ENCODE peak calls at places on chromosomes 11 and 22, in seven cellular contexts. G is breast epithelium, W is cardiac muscle cell, S is testis, O is vagina, X is aorta, U is uterus. K is an unnamed sample.

GRCh38 chr11:91382946-91383345 is 841.7 kb upstream of the FAT3 start:
- DNase-seq in X (no peak), O (no peak), S (no peak), G (no peak), U (no peak), W (no peak), K (no peak)

GRCh38 chr11:57427692-57428082 is 766 bp upstream of the SLC43A3 start:
- DNase-seq in U (peak; percentile 86), S (peak; percentile 79), X (peak; percentile 85), O (no peak), G (peak; percentile 56), W (no peak), K (no peak)

GRCh38 chr11:63996512-63996911 is 10.3 kb downstream of the OTUB1 start:
- DNase-seq in W (no peak), G (no peak), O (no peak), U (no peak), S (no peak), X (no peak), K (no peak)

GRCh38 chr11:100525635-100526034 is 161.5 kb upstream of the ARHGAP42 start:
- DNase-seq in W (no peak), G (no peak), S (peak; percentile 22), X (no peak), U (no peak), O (no peak), K (no peak)

GRCh38 chr11:120568572-120569307 is 57.2 kb downstream of the GRIK4 start:
- DNase-seq in W (no peak), S (no peak), O (no peak), X (peak; percentile 38), U (no peak), G (no peak), K (no peak)

GRCh38 chr11:104164028-104164520 is at the start of gene PDGFD:
- DNase-seq in W (peak; percentile 91), S (peak; percentile 70), X (peak; percentile 85), O (no peak), G (peak; percentile 50), U (peak; percentile 38), K (no peak)

GRCh38 chr11:17145972-17146371 is 61.8 kb downstream of the PIK3C2A start:
- DNase-seq in U (no peak), X (no peak), S (no peak), W (no peak), G (no peak), O (no peak), K (no peak)

GRCh38 chr11:102276302-102277182 is 40.7 kb upstream of the BIRC3 start:
- DNase-seq in G (no peak), W (peak; percentile 63), S (no peak), X (no peak), U (no peak), O (peak; percentile 37), K (no peak)

GRCh38 chr11:8056810-8057463 is 24.1 kb upstream of the TUB start:
- DNase-seq in S (peak; percentile 78), O (peak; percentile 97), U (peak; percentile 96), W (no peak), G (no peak), X (no peak), K (no peak)

GRCh38 chr11:61803889-61804647 is 11.4 kb downstream of the FEN1 start:
- DNase-seq in G (no peak), O (no peak), W (no peak), S (no peak), U (no peak), X (peak; percentile 32), K (no peak)

GRCh38 chr11:45857834-45858492 is 10.7 kb downstream of the CRY2 start:
- DNase-seq in S (peak; percentile 78), X (no peak), W (peak; percentile 61), U (peak; percentile 64), O (no peak), G (peak; percentile 61), K (no peak)

GRCh38 chr11:18727499-18728236 is 1.7 kb upstream of the IGSF22 start:
- DNase-seq in W (peak; percentile 65), S (peak; percentile 26), G (no peak), X (no peak), O (no peak), U (no peak), K (peak; percentile 27)

GRCh38 chr11:116696381-116696941 is 76.3 kb downstream of the BUD13 start:
- DNase-seq in G (peak; percentile 30), O (peak; percentile 62), S (peak; percentile 9), U (no peak), W (no peak), X (peak; percentile 30), K (no peak)

GRCh38 chr11:97815667-97816066 is 1205.1 kb upstream of the CNTN5 start:
- DNase-seq in O (no peak), W (no peak), G (no peak), U (no peak), X (no peak), S (no peak), K (no peak)

GRCh38 chr11:7890417-7891179 is 40.5 kb downstream of the OR10A6 start:
- DNase-seq in U (no peak), G (no peak), X (no peak), S (no peak), W (no peak), O (no peak), K (no peak)

GRCh38 chr11:17459211-17459610 is 17.4 kb downstream of the ABCC8 start:
- DNase-seq in O (no peak), S (peak; percentile 17), X (no peak), G (no peak), W (no peak), U (peak; percentile 24), K (no peak)

GRCh38 chr11:129374081-129374992 is 1.3 kb upstream of the BARX2 start:
- DNase-seq in U (no peak), S (no peak), O (no peak), W (peak; percentile 33), X (no peak), G (no peak), K (no peak)

GRCh38 chr11:76763573-76764348 is 19.4 kb upstream of the TSKU start:
- DNase-seq in S (peak; percentile 52), W (no peak), O (no peak), G (no peak), U (peak; percentile 49), X (peak; percentile 81), K (no peak)

GRCh38 chr11:107478922-107479321 is 21.3 kb upstream of the CWF19L2 start:
- DNase-seq in X (no peak), U (no peak), S (no peak), G (no peak), O (no peak), W (no peak), K (no peak)

GRCh38 chr11:1359556-1359955 is 30.2 kb upstream of the BRSK2 start:
- DNase-seq in U (no peak), G (no peak), O (no peak), X (peak; percentile 60), S (no peak), W (no peak), K (no peak)

GRCh38 chr11:34426766-34427170 is 12.0 kb upstream of the CAT start:
- DNase-seq in G (no peak), U (peak; percentile 58), X (no peak), W (no peak), S (no peak), O (no peak), K (no peak)

GRCh38 chr11:75150879-75151278 is at the start of gene SLCO2B1:
- DNase-seq in O (no peak), X (no peak), S (peak; percentile 51), U (no peak), W (no peak), G (no peak), K (no peak)

DNA sequence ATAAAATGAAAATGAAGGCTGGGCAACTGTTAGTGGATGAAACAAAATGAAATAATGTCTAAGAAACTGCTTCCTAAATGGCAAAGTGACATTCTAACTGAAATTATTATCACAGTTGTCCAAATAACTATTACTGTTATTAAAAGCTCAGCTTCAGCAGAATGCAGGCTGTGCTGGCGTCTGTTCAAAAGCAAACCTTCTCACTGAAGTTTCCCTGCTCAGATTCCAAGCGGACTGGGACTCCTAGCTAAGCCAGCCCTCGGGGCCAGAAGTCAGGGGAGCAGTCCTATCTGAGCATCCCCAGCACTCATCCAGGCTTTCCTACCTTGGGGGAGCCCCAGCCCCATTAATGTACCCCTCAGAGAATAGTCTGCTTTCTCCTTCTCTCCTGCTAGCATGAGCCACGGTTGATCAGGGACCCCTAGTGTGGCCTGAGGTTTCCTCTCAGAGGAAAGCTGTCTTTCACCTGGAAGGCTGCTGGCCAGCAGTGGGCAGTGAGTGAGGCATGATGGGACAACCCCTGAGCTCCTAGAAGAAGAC is 1167.3 kb downstream of the TBC1D22A start:
- DNase-seq in S (no peak), O (no peak), X (no peak), U (no peak), W (no peak), G (no peak), K (no peak)
- H3K9me3 ChIP-seq in S (no peaks in the 10 kb centered on the region), O (no peaks in the 10 kb centered on the region), X (peaks cover 5% of the 10 kb centered on the region), U (peaks cover 3% of the 10 kb centered on the region), W (no peaks in the 10 kb centered on the region), G (peaks cover 4% of the 10 kb centered on the region), K (peaks cover 3% of the 10 kb centered on the region)

DNA sequence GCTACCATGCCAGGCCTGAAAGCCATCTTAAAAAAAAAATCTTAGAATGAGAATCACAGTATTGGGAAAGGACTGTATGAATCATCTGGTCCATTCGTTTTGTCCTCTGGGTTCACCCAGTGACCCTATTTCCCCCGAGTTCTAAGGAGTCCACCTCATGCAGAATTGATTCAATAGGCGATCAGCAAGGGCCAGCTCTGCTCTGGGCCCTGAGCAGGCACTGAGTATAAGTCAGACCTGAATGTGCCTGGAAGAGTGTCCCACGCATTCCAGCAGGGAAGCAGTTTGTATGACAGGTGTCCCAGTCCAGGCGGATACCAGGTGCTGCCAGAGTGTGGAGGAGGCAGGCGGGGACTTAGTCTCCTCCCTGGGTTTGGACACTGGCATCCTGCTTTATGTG is 883 bp upstream of the HMOX1 start:
- DNase-seq in S (no peak), W (no peak), O (no peak), X (no peak), U (no peak), G (no peak), K (no peak)
- H3K4me1 ChIP-seq in S (peaks cover 52% of the 10 kb centered on the region), W (peaks cover 13% of the 10 kb centered on the region), O (peaks cover 33% of the 10 kb centered on the region), X (no peaks in the 10 kb centered on the region), U (no peaks in the 10 kb centered on the region), G (no peaks in the 10 kb centered on the region), K (peaks cover 18% of the 10 kb centered on the region)

GRCh38 chr22:49962751-49963646 is 2.4 kb downstream of the PIM3 start:
- DNase-seq in X (peak; percentile 82), W (no peak), G (peak; percentile 50), U (peak; percentile 59), S (no peak), O (no peak), K (no peak)
- H3K4me3 ChIP-seq in X (no peak overlapping the region), W (no peak overlapping the region), G (peak overlapping the region; percentile 73), U (peak overlapping the region; percentile 55), S (peak overlapping the region; percentile 89), O (peak overlapping the region; percentile 100), K (peak overlapping the region; percentile 35)

DNA sequence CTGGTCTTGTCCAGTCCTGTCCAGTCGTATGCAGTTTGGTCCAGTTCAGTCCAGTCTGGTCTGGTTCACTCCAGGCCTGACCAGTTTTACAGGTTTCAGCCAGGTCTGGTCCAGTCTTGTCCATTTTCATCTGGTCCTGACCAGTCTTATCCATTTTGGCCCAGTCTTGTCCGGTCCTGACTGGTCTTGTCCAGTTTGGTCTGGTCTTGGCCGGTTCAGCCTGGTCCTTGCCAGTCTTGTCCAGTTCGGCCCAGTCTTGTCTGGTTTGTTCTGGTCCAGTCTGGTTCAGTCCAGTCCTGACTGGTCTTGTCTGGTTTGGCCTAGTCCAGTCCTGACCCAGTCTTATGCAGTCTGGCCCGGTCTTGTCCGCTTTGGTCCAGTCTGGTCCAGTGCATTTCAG is 380.2 kb downstream of the OR4C45 start:
- DNase-seq in S (no peak), O (no peak), X (peak; percentile 42), W (no peak), G (no peak), U (no peak), K (no peak)
- H3K9me3 ChIP-seq in S (no peaks in the 10 kb centered on the region), O (peaks cover 5% of the 10 kb centered on the region), X (no peaks in the 10 kb centered on the region), W (peaks cover 11% of the 10 kb centered on the region), G (peaks cover 12% of the 10 kb centered on the region), U (no peaks in the 10 kb centered on the region), K (peaks cover 20% of the 10 kb centered on the region)

K was measured in CD4-positive, CD25-positive, alpha-beta regulatory T cell.